ENCODE peak calls at places on chromosomes 2 and 18, in ten cellular contexts. P is Caki2; T is NCI-H774; G is stimulated activated CD8-positive, alpha-beta memory T cell treated with anti-CD3 and anti-CD28 coated beads, Interleukin-7, amount 100 ng/mL, for 1 hour; B is AG09319; U is GM03348; D is kidney; L is NAMALWA; R is left colon; Z is transverse colon. Y is an unnamed sample.

GRCh38 chr2:223108376-223109100 is 56.5 kb downstream of the KCNE4 start:
- DNase-seq in P (no peak), T (no peak), G (no peak), B (no peak), U (no peak), D (no peak), L (no peak), R (no peak), Z (no peak), Y (peak; percentile 70)

GRCh38 chr2:156687715-156688114 is 251.5 kb downstream of the GPD2 start:
- DNase-seq in P (no peak), T (no peak), G (no peak), B (no peak), U (no peak), D (no peak), L (no peak), R (no peak), Z (no peak), Y (no peak)

GRCh38 chr18:55539240-55539639 is 48.8 kb downstream of the TCF4 start:
- DNase-seq in P (no peak), T (no peak), G (no peak), B (no peak), U (peak; percentile 9), D (no peak), L (no peak), R (no peak), Z (no peak), Y (no peak)

GRCh38 chr2:43402452-43402937 is 176.1 kb upstream of the ZFP36L2 start:
- DNase-seq in P (no peak), T (no peak), G (no peak), B (no peak), U (no peak), D (no peak), L (no peak), R (no peak), Z (no peak), Y (no peak)

GRCh38 chr2:38462121-38462634 is 85.1 kb upstream of the ATL2 start:
- DNase-seq in P (peak; percentile 83), T (no peak), G (no peak), B (peak; percentile 31), U (peak; percentile 89), D (no peak), L (no peak), R (peak; percentile 71), Z (peak; percentile 62), Y (peak; percentile 70)

GRCh38 chr2:206160124-206160806 is 570 bp downstream of the EEF1B2 start:
- DNase-seq in P (no peak), T (no peak), G (no peak), B (no peak), U (peak; percentile 86), D (no peak), L (no peak), R (no peak), Z (peak; percentile 66), Y (no peak)

GRCh38 chr2:86584164-86584913 is 21.1 kb upstream of the CHMP3 start:
- DNase-seq in P (no peak), T (no peak), G (no peak), B (no peak), U (peak; percentile 8), D (no peak), L (no peak), R (no peak), Z (no peak), Y (no peak)

GRCh38 chr18:49704334-49704733 is 109.0 kb downstream of the ACAA2 start:
- DNase-seq in P (no peak), T (no peak), G (no peak), B (no peak), U (peak; percentile 24), D (no peak), L (no peak), R (no peak), Z (no peak), Y (no peak)

GRCh38 chr2:67567866-67568265 is 170.7 kb downstream of the ETAA1 start:
- DNase-seq in P (no peak), T (no peak), G (no peak), B (no peak), U (no peak), D (no peak), L (no peak), R (no peak), Z (no peak), Y (no peak)

GRCh38 chr2:9753665-9754531 is 89.4 kb upstream of the TAF1B start:
- DNase-seq in P (no peak), T (no peak), G (no peak), B (no peak), U (no peak), D (peak; percentile 80), L (no peak), R (peak; percentile 58), Z (peak; percentile 76), Y (no peak)

GRCh38 chr2:241562269-241562891 is 3.8 kb downstream of the BOK start:
- DNase-seq in P (no peak), T (no peak), G (no peak), B (no peak), U (peak; percentile 5), D (peak; percentile 61), L (no peak), R (no peak), Z (no peak), Y (no peak)

GRCh38 chr18:67023059-67023458 is 419.2 kb upstream of the CDH19 start:
- DNase-seq in P (no peak), T (no peak), G (no peak), B (no peak), U (no peak), D (no peak), L (no peak), R (no peak), Z (no peak), Y (no peak)

GRCh38 chr2:221501210-221501882 is 70.8 kb downstream of the EPHA4 start:
- DNase-seq in P (peak; percentile 79), T (no peak), G (no peak), B (no peak), U (peak; percentile 61), D (no peak), L (no peak), R (no peak), Z (no peak), Y (peak; percentile 32)

GRCh38 chr2:49616800-49617199 is 462.5 kb upstream of the FSHR start:
- DNase-seq in P (peak; percentile 7), T (peak; percentile 5), G (no peak), B (no peak), U (no peak), D (no peak), L (peak; percentile 55), R (no peak), Z (no peak), Y (no peak)

GRCh38 chr2:229416116-229416694 is 145.1 kb upstream of the PID1 start:
- DNase-seq in P (no peak), T (no peak), G (no peak), B (peak; percentile 49), U (peak; percentile 73), D (peak; percentile 87), L (no peak), R (peak; percentile 62), Z (peak; percentile 47), Y (no peak)

GRCh38 chr2:15134957-15135356 is 426.2 kb downstream of the NBAS start:
- DNase-seq in P (no peak), T (no peak), G (no peak), B (no peak), U (no peak), D (no peak), L (no peak), R (no peak), Z (no peak), Y (no peak)

GRCh38 chr2:156896294-156896693 is 361.2 kb upstream of the GALNT5 start:
- DNase-seq in P (no peak), T (no peak), G (no peak), B (no peak), U (no peak), D (no peak), L (no peak), R (no peak), Z (no peak), Y (no peak)

GRCh38 chr18:48855422-48856377 is 95.1 kb downstream of the SMAD7 start:
- DNase-seq in P (no peak), T (no peak), G (no peak), B (no peak), U (no peak), D (peak; percentile 51), L (no peak), R (no peak), Z (no peak), Y (no peak)

GRCh38 chr2:144015655-144016245 is 504.2 kb downstream of the ZEB2 start:
- DNase-seq in P (no peak), T (no peak), G (no peak), B (peak; percentile 38), U (peak; percentile 78), D (no peak), L (no peak), R (no peak), Z (no peak), Y (peak; percentile 77)

GRCh38 chr2:168190590-168191336 is 56.6 kb downstream of the STK39 start:
- DNase-seq in P (no peak), T (no peak), G (no peak), B (no peak), U (no peak), D (no peak), L (no peak), R (peak; percentile 33), Z (no peak), Y (no peak)

GRCh38 chr2:84821806-84822205 is 59.1 kb downstream of the TRABD2A start:
- DNase-seq in P (no peak), T (no peak), G (no peak), B (no peak), U (no peak), D (no peak), L (no peak), R (no peak), Z (no peak), Y (no peak)

GRCh38 chr2:222448806-222449205 is 24.5 kb downstream of the SGPP2 start:
- DNase-seq in P (no peak), T (no peak), G (no peak), B (peak; percentile 35), U (peak; percentile 65), D (peak; percentile 57), L (no peak), R (no peak), Z (peak; percentile 15), Y (peak; percentile 10)

GRCh38 chr2:160353813-160354212 is 139.8 kb downstream of the RBMS1 start:
- DNase-seq in P (no peak), T (no peak), G (no peak), B (no peak), U (no peak), D (no peak), L (no peak), R (no peak), Z (no peak), Y (no peak)

GRCh38 chr18:40911582-40912254 is 1043.3 kb upstream of the PIK3C3 start:
- DNase-seq in P (no peak), T (no peak), G (no peak), B (no peak), U (peak; percentile 5), D (no peak), L (no peak), R (no peak), Z (no peak), Y (peak; percentile 3)

GRCh38 chr2:73069041-73069854 is 2.3 kb downstream of the SFXN5 start:
- DNase-seq in P (no peak), T (no peak), G (no peak), B (no peak), U (peak; percentile 32), D (no peak), L (no peak), R (no peak), Z (no peak), Y (no peak)

GRCh38 chr2:237727363-237727762 is 71.2 kb upstream of the RBM44 start:
- DNase-seq in P (no peak), T (no peak), G (no peak), B (no peak), U (no peak), D (peak; percentile 69), L (no peak), R (peak; percentile 55), Z (peak; percentile 35), Y (no peak)

GRCh38 chr2:169107645-169108044 is 38.3 kb downstream of the DHRS9 start:
- DNase-seq in P (no peak), T (no peak), G (no peak), B (no peak), U (no peak), D (no peak), L (no peak), R (no peak), Z (no peak), Y (no peak)

GRCh38 chr2:64522843-64523428 is 1.2 kb upstream of the AFTPH start:
- DNase-seq in P (peak; percentile 71), T (peak; percentile 50), G (peak; percentile 38), B (peak; percentile 57), U (peak; percentile 61), D (no peak), L (peak; percentile 95), R (peak; percentile 54), Z (peak; percentile 75), Y (peak; percentile 87)

Y was measured in amniotic stem cell.